ENCODE peak calls at places on chromosome 13, in five cellular contexts. One of them, this sample, is unnamed.

GRCh38 chr13:106602178-106602577 is 34.2 kb upstream of the ARGLU1 start:
- DNase-seq in astrocyte of the spinal cord: no peak
- DNase-seq in cardiac muscle cell: no peak
- DNase-seq in HTR-8/SVneo: no peak
- DNase-seq in mucosa of descending colon: no peak
- DNase-seq in this sample: no peak

GRCh38 chr13:40680659-40681323 is 14.3 kb upstream of the FOXO1 start:
- DNase-seq in cardiac muscle cell: no peak
- DNase-seq in mucosa of descending colon: no peak
- DNase-seq in astrocyte of the spinal cord: no peak
- DNase-seq in HTR-8/SVneo: no peak
- DNase-seq in this sample: no peak

GRCh38 chr13:38824342-38824741 is 137.5 kb downstream of the FREM2 start:
- DNase-seq in cardiac muscle cell: no peak
- DNase-seq in astrocyte of the spinal cord: no peak
- DNase-seq in HTR-8/SVneo: no peak
- DNase-seq in mucosa of descending colon: no peak
- DNase-seq in this sample: no peak

GRCh38 chr13:114313061-114313860 is 1.0 kb upstream of the CHAMP1 start:
- DNase-seq in astrocyte of the spinal cord: no peak
- DNase-seq in mucosa of descending colon: no peak
- DNase-seq in HTR-8/SVneo: no peak
- DNase-seq in cardiac muscle cell: no peak
- DNase-seq in this sample: peak

GRCh38 chr13:112240076-112240475 is 136.1 kb upstream of the SPACA7 start:
- DNase-seq in HTR-8/SVneo: no peak
- DNase-seq in cardiac muscle cell: no peak
- DNase-seq in astrocyte of the spinal cord: no peak
- DNase-seq in mucosa of descending colon: no peak
- DNase-seq in this sample: peak

GRCh38 chr13:92158335-92158734 is 759.9 kb downstream of the GPC5 start:
- DNase-seq in cardiac muscle cell: no peak
- DNase-seq in astrocyte of the spinal cord: peak
- DNase-seq in mucosa of descending colon: no peak
- DNase-seq in HTR-8/SVneo: peak
- DNase-seq in this sample: peak

GRCh38 chr13:38090913-38091312 is 221.3 kb upstream of the TRPC4 start:
- DNase-seq in mucosa of descending colon: no peak
- DNase-seq in HTR-8/SVneo: no peak
- DNase-seq in cardiac muscle cell: no peak
- DNase-seq in astrocyte of the spinal cord: no peak
- DNase-seq in this sample: no peak

GRCh38 chr13:110442946-110443632 is 118.4 kb downstream of the RAB20 start:
- DNase-seq in cardiac muscle cell: no peak
- DNase-seq in HTR-8/SVneo: peak
- DNase-seq in mucosa of descending colon: no peak
- DNase-seq in astrocyte of the spinal cord: peak
- DNase-seq in this sample: no peak

GRCh38 chr13:59568306-59568705 is 595.4 kb downstream of the DIAPH3 start:
- DNase-seq in mucosa of descending colon: no peak
- DNase-seq in HTR-8/SVneo: no peak
- DNase-seq in cardiac muscle cell: no peak
- DNase-seq in astrocyte of the spinal cord: no peak
- DNase-seq in this sample: no peak

GRCh38 chr13:22931576-22931975 is 249.2 kb upstream of the SGCG start:
- DNase-seq in mucosa of descending colon: no peak
- DNase-seq in HTR-8/SVneo: no peak
- DNase-seq in cardiac muscle cell: no peak
- DNase-seq in astrocyte of the spinal cord: no peak
- DNase-seq in this sample: no peak

GRCh38 chr13:75902166-75903104 is 266.3 kb downstream of the LMO7 start:
- DNase-seq in HTR-8/SVneo: no peak
- DNase-seq in cardiac muscle cell: no peak
- DNase-seq in astrocyte of the spinal cord: no peak
- DNase-seq in mucosa of descending colon: no peak
- DNase-seq in this sample: no peak

GRCh38 chr13:45393941-45394570 is 24.1 kb downstream of the SLC25A30 start:
- DNase-seq in HTR-8/SVneo: peak
- DNase-seq in astrocyte of the spinal cord: peak
- DNase-seq in mucosa of descending colon: no peak
- DNase-seq in cardiac muscle cell: peak
- DNase-seq in this sample: no peak

GRCh38 chr13:39107484-39108040 is 69.3 kb downstream of the NHLRC3 start:
- DNase-seq in mucosa of descending colon: no peak
- DNase-seq in cardiac muscle cell: no peak
- DNase-seq in astrocyte of the spinal cord: no peak
- DNase-seq in HTR-8/SVneo: no peak
- DNase-seq in this sample: no peak

GRCh38 chr13:102327119-102327617 is 74.7 kb downstream of the FGF14 start:
- DNase-seq in HTR-8/SVneo: no peak
- DNase-seq in astrocyte of the spinal cord: no peak
- DNase-seq in cardiac muscle cell: no peak
- DNase-seq in mucosa of descending colon: no peak
- DNase-seq in this sample: no peak

GRCh38 chr13:64591981-64592380 is 2638.2 kb downstream of the PCDH9 start:
- DNase-seq in cardiac muscle cell: no peak
- DNase-seq in HTR-8/SVneo: no peak
- DNase-seq in mucosa of descending colon: no peak
- DNase-seq in astrocyte of the spinal cord: peak
- DNase-seq in this sample: no peak

GRCh38 chr13:66967825-66968597 is 262.1 kb downstream of the PCDH9 start:
- DNase-seq in mucosa of descending colon: no peak
- DNase-seq in cardiac muscle cell: no peak
- DNase-seq in HTR-8/SVneo: no peak
- DNase-seq in astrocyte of the spinal cord: peak
- DNase-seq in this sample: no peak

GRCh38 chr13:34816543-34816942 is 125.5 kb upstream of the NBEA start:
- DNase-seq in HTR-8/SVneo: no peak
- DNase-seq in cardiac muscle cell: no peak
- DNase-seq in astrocyte of the spinal cord: peak
- DNase-seq in mucosa of descending colon: no peak
- DNase-seq in this sample: no peak

GRCh38 chr13:95643471-95643813 is 1.1 kb downstream of the DZIP1 start:
- DNase-seq in mucosa of descending colon: no peak
- DNase-seq in cardiac muscle cell: peak
- DNase-seq in HTR-8/SVneo: peak
- DNase-seq in astrocyte of the spinal cord: peak
- DNase-seq in this sample: no peak

GRCh38 chr13:113903361-113903760 is 39.5 kb upstream of the GAS6 start:
- DNase-seq in astrocyte of the spinal cord: peak
- DNase-seq in cardiac muscle cell: no peak
- DNase-seq in mucosa of descending colon: no peak
- DNase-seq in HTR-8/SVneo: no peak
- DNase-seq in this sample: peak

This sample was measured in SJSA1.